ENCODE peak calls at places on chromosomes 2 and 18, in nine cellular contexts. B is SK-N-SH, Z is upper lobe of left lung, H is sigmoid colon, Y is spleen, R is HCT116, D is Panc1, G is suprapubic skin, W is K562. J is an unnamed sample.

GRCh38 chr2:68317971-68318685 is 1.6 kb downstream of the CNRIP1 start:
- DNase-seq in D (no peak), H (no peak), Y (no peak), G (no peak), R (no peak), B (peak; percentile 61), Z (no peak), W (no peak), J (no peak)

GRCh38 chr2:105248316-105249070 is 7.0 kb downstream of the GPR45 start:
- DNase-seq in D (no peak), G (no peak), R (no peak), B (peak; percentile 65), W (peak; percentile 40), H (no peak), Z (no peak), Y (no peak), J (no peak)

GRCh38 chr2:217992061-217992460 is 10.7 kb downstream of the TNS1 start:
- DNase-seq in Z (no peak), Y (peak; percentile 53), H (no peak), D (no peak), B (no peak), G (no peak), W (no peak), R (no peak), J (no peak)

GRCh38 chr2:106963156-106963555 is 77.2 kb upstream of the ST6GAL2 start:
- DNase-seq in D (no peak), Y (no peak), G (no peak), R (no peak), H (no peak), B (no peak), W (no peak), Z (no peak), J (no peak)

GRCh38 chr2:12824771-12825363 is 108.1 kb downstream of the TRIB2 start:
- DNase-seq in Y (no peak), R (no peak), G (peak; percentile 88), B (no peak), Z (peak; percentile 26), H (peak; percentile 89), D (no peak), W (no peak), J (no peak)

GRCh38 chr2:114661926-114662670 is 219.7 kb downstream of the DPP10 start:
- DNase-seq in Y (peak; percentile 66), D (no peak), Z (peak; percentile 51), W (no peak), B (peak; percentile 17), G (no peak), R (no peak), H (peak; percentile 59), J (no peak)

GRCh38 chr2:222931659-222932058 is 70.8 kb downstream of the ACSL3 start:
- DNase-seq in G (no peak), Y (no peak), D (no peak), B (no peak), R (no peak), Z (no peak), H (no peak), W (no peak), J (no peak)

GRCh38 chr2:30984141-30984540 is 154.1 kb downstream of the GALNT14 start:
- DNase-seq in G (no peak), W (no peak), B (no peak), H (no peak), Z (no peak), R (no peak), Y (no peak), D (no peak), J (no peak)

GRCh38 chr2:126802774-126803421 is 95.8 kb upstream of the TEX51 start:
- DNase-seq in Y (no peak), W (no peak), H (peak; percentile 2), D (no peak), R (no peak), Z (no peak), B (no peak), G (peak; percentile 2), J (no peak)

GRCh38 chr2:200435379-200435778 is 74.5 kb downstream of the KCTD18 start:
- DNase-seq in H (no peak), B (no peak), D (no peak), W (no peak), G (no peak), Y (no peak), Z (no peak), R (no peak), J (no peak)

GRCh38 chr2:395886-396285 is 108.0 kb upstream of the ALKAL2 start:
- DNase-seq in D (no peak), R (no peak), G (no peak), H (no peak), W (no peak), B (no peak), Y (no peak), Z (no peak), J (no peak)

GRCh38 chr2:29995241-29995640 is 73.9 kb upstream of the ALK start:
- DNase-seq in Z (no peak), B (no peak), W (no peak), D (no peak), G (no peak), R (no peak), Y (no peak), H (no peak), J (no peak)

GRCh38 chr18:35941299-35941698 is 31.2 kb upstream of the RMP24 start:
- DNase-seq in Z (no peak), D (no peak), W (no peak), R (no peak), Y (no peak), B (no peak), H (no peak), G (no peak), J (no peak)

GRCh38 chr2:142586693-142587432 is 290.6 kb upstream of the KYNU start:
- DNase-seq in Z (no peak), R (no peak), W (no peak), G (no peak), D (no peak), B (no peak), Y (peak; percentile 60), H (no peak), J (no peak)

GRCh38 chr18:5604778-5605177 is 61.0 kb upstream of the EPB41L3 start:
- DNase-seq in B (no peak), G (no peak), Y (no peak), H (no peak), D (no peak), Z (no peak), R (no peak), W (no peak), J (no peak)

GRCh38 chr2:222915092-222915957 is 54.5 kb downstream of the ACSL3 start:
- DNase-seq in B (no peak), Y (no peak), G (no peak), Z (no peak), R (peak; percentile 4), W (no peak), H (no peak), D (no peak), J (no peak)

GRCh38 chr2:1744446-1745170 is at the start of gene PXDN:
- DNase-seq in R (no peak), B (peak; percentile 97), G (peak; percentile 79), H (peak; percentile 89), W (no peak), D (no peak), Z (no peak), Y (peak; percentile 73), J (no peak)
- TF ChIP-seq POLR2AphosphoS5 in R (no peak), B (no peak), G (no peak), H (peak; percentile 73), W (no peak), D (no peak), Z (no peak), Y (no peak), J (no peak)

GRCh38 chr2:65130440-65131175 is 702 bp upstream of the RAB1A start:
- DNase-seq in Z (no peak), R (no peak), G (no peak), H (no peak), W (no peak), D (no peak), B (no peak), Y (no peak), J (no peak)

GRCh38 chr2:65128297-65129190 is 1.4 kb downstream of the RAB1A start:
- DNase-seq in G (no peak), Z (peak; percentile 69), W (no peak), D (no peak), H (no peak), Y (no peak), R (no peak), B (no peak), J (peak; percentile 85)

GRCh38 chr2:65133626-65134025 is 3.7 kb upstream of the RAB1A start:
- DNase-seq in W (no peak), G (no peak), D (no peak), Y (no peak), H (no peak), Z (no peak), B (no peak), R (no peak), J (no peak)

GRCh38 chr2:65129613-65130439 is at the start of gene RAB1A:
- DNase-seq in R (peak; percentile 98), B (peak; percentile 97), G (peak; percentile 100), H (peak; percentile 100), W (peak; percentile 98), Z (peak; percentile 100), Y (peak; percentile 100), D (peak; percentile 97), J (peak; percentile 100)

GRCh38 chr2:65129276-65129612 is 662 bp downstream of the RAB1A start:
- DNase-seq in Z (no peak), B (no peak), R (no peak), D (no peak), Y (no peak), H (no peak), G (no peak), W (no peak), J (no peak)
- H3K4me3 ChIP-seq in Z (peak overlapping the region; percentile 73), B (peak overlapping the region; percentile 85), R (peak overlapping the region; percentile 94), D (peak overlapping the region; percentile 91), Y (peak overlapping the region; percentile 86), H (peak overlapping the region; percentile 94), G (peak overlapping the region; percentile 77), W (peak overlapping the region; percentile 100), J (peak overlapping the region; percentile 99)

GRCh38 chr2:134581877-134582546 is 136.8 kb downstream of the TMEM163 start:
- DNase-seq in W (no peak), G (no peak), H (no peak), B (no peak), Y (no peak), R (no peak), D (no peak), Z (no peak), J (no peak)
- TF ChIP-seq POLR2AphosphoS5 in W (no peak), G (no peak), H (no peak), B (no peak), Y (no peak), R (no peak), D (no peak), Z (no peak), J (no peak)

DNA sequence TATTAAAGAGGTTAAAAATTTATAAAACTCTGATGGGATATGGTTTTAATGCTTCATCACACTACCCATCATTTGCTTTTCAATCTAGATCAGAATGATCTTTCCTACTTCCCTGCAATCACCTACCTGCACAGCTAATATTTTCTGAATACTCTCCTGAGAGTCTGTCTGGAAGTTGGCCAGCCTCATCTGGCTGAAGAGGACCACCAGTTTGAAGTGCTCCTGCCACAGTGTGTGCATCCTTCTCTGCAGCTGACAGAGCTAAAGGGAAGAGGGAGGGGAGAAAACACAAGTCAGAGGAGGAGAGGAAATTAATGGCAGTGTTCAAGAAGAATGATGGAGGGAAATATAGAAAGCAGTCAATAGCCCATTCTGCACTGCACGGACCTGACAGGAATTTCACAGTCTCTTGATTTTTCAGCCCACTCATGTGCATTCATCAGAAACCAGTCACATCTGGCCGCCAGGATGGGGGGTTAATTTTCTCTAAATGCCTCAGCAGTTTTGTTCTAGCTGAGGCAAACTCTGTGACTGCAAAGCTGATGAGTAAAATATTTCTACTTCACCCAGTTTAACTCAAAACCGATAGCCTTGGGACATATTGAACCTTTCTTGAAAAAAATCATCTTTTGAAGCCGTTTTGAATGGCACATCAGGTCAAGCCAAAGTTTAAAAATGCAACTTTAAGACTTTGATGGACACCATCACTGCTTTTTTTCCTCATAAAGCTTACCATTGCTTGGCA is 201.8 kb upstream of the KLHL14 start:
- DNase-seq in R (no peak), H (no peak), W (no peak), Y (no peak), Z (no peak), D (no peak), B (no peak), G (no peak), J (no peak)
- H3K4me3 ChIP-seq in R (no peak overlapping the region), H (no peak overlapping the region), W (no peak overlapping the region), Y (no peak overlapping the region), Z (no peak overlapping the region), D (no peak overlapping the region), B (no peak overlapping the region), G (no peak overlapping the region), J (no peak overlapping the region)

J was measured in HL-60.